ENCODE peak calls at places on chromosomes 3 and 15, in four cellular contexts. One of them, this sample, is unnamed.

GRCh38 chr15:59294961-59295741 is 77.5 kb downstream of the MYO1E start:
- DNase-seq in effector memory CD8-positive, alpha-beta T cell: no peak
- DNase-seq in central memory CD4-positive, alpha-beta T cell: no peak
- DNase-seq in HEK293T: no peak
- DNase-seq in this sample: no peak

GRCh38 chr3:58202917-58203360 is 7.8 kb downstream of the DNASE1L3 start:
- DNase-seq in effector memory CD8-positive, alpha-beta T cell: no peak
- DNase-seq in central memory CD4-positive, alpha-beta T cell: no peak
- DNase-seq in HEK293T: no peak
- DNase-seq in this sample: peak

GRCh38 chr3:39279745-39280517 is at the start of gene CX3CR1:
- DNase-seq in central memory CD4-positive, alpha-beta T cell: no peak
- DNase-seq in HEK293T: no peak
- DNase-seq in effector memory CD8-positive, alpha-beta T cell: no peak
- DNase-seq in this sample: no peak

GRCh38 chr15:32704343-32705076 is 13.3 kb upstream of the GREM1 start:
- DNase-seq in HEK293T: no peak
- DNase-seq in central memory CD4-positive, alpha-beta T cell: no peak
- DNase-seq in effector memory CD8-positive, alpha-beta T cell: no peak
- DNase-seq in this sample: no peak

GRCh38 chr3:123281406-123281805 is 79.7 kb downstream of the SEC22A start:
- DNase-seq in central memory CD4-positive, alpha-beta T cell: no peak
- DNase-seq in effector memory CD8-positive, alpha-beta T cell: no peak
- DNase-seq in HEK293T: peak
- DNase-seq in this sample: no peak

GRCh38 chr3:115915061-115915460 is 291.8 kb downstream of the GAP43 start:
- DNase-seq in effector memory CD8-positive, alpha-beta T cell: no peak
- DNase-seq in central memory CD4-positive, alpha-beta T cell: no peak
- DNase-seq in HEK293T: no peak
- DNase-seq in this sample: no peak

GRCh38 chr3:72123908-72124441 is 339.0 kb upstream of the PROK2 start:
- DNase-seq in effector memory CD8-positive, alpha-beta T cell: no peak
- DNase-seq in central memory CD4-positive, alpha-beta T cell: no peak
- DNase-seq in HEK293T: peak
- DNase-seq in this sample: no peak

GRCh38 chr15:27341780-27342343 is 370.9 kb downstream of the GABRG3 start:
- DNase-seq in HEK293T: no peak
- DNase-seq in central memory CD4-positive, alpha-beta T cell: no peak
- DNase-seq in effector memory CD8-positive, alpha-beta T cell: no peak
- DNase-seq in this sample: no peak

GRCh38 chr3:130537609-130538304 is 20.8 kb downstream of the COL6A6 start:
- DNase-seq in central memory CD4-positive, alpha-beta T cell: no peak
- DNase-seq in HEK293T: no peak
- DNase-seq in effector memory CD8-positive, alpha-beta T cell: no peak
- DNase-seq in this sample: no peak

GRCh38 chr3:12990306-12990705 is 82.9 kb downstream of the IQSEC1 start:
- DNase-seq in HEK293T: no peak
- DNase-seq in central memory CD4-positive, alpha-beta T cell: no peak
- DNase-seq in effector memory CD8-positive, alpha-beta T cell: no peak
- DNase-seq in this sample: no peak

GRCh38 chr3:42229942-42230688 is 35.9 kb downstream of the CCK start:
- DNase-seq in HEK293T: peak
- DNase-seq in central memory CD4-positive, alpha-beta T cell: no peak
- DNase-seq in effector memory CD8-positive, alpha-beta T cell: no peak
- DNase-seq in this sample: no peak

GRCh38 chr3:105613120-105613519 is 246.4 kb downstream of the ALCAM start:
- DNase-seq in effector memory CD8-positive, alpha-beta T cell: no peak
- DNase-seq in central memory CD4-positive, alpha-beta T cell: no peak
- DNase-seq in HEK293T: no peak
- DNase-seq in this sample: no peak

GRCh38 chr15:84762840-84763572 is 14.6 kb downstream of the ZNF592 start:
- DNase-seq in central memory CD4-positive, alpha-beta T cell: no peak
- DNase-seq in effector memory CD8-positive, alpha-beta T cell: no peak
- DNase-seq in HEK293T: no peak
- DNase-seq in this sample: no peak

GRCh38 chr3:64684715-64685261 is 3.0 kb downstream of the ADAMTS9 start:
- DNase-seq in central memory CD4-positive, alpha-beta T cell: no peak
- DNase-seq in effector memory CD8-positive, alpha-beta T cell: no peak
- DNase-seq in HEK293T: peak
- DNase-seq in this sample: no peak

GRCh38 chr3:177615015-177615414 is 417.7 kb upstream of the TBL1XR1 start:
- DNase-seq in effector memory CD8-positive, alpha-beta T cell: no peak
- DNase-seq in HEK293T: no peak
- DNase-seq in central memory CD4-positive, alpha-beta T cell: no peak
- DNase-seq in this sample: no peak

GRCh38 chr3:73427018-73427750 is 197.6 kb downstream of the PDZRN3 start:
- DNase-seq in central memory CD4-positive, alpha-beta T cell: no peak
- DNase-seq in effector memory CD8-positive, alpha-beta T cell: no peak
- DNase-seq in HEK293T: no peak
- DNase-seq in this sample: no peak

GRCh38 chr15:64854041-64854440 is 12.3 kb downstream of the PLEKHO2 start:
- DNase-seq in effector memory CD8-positive, alpha-beta T cell: no peak
- DNase-seq in HEK293T: no peak
- DNase-seq in central memory CD4-positive, alpha-beta T cell: no peak
- DNase-seq in this sample: no peak

This sample was measured in naive B cell.